ENCODE peak calls at places on chromosomes 11 and 22, in ten cellular contexts. L is OCI-LY7; M is testis; U is K562; Q is heart right ventricle; P is tibial nerve; W is cardiac muscle cell; R is body of pancreas; Z is suprapubic skin; V is CD4-positive, alpha-beta memory T cell. K is an unnamed sample.

GRCh38 chr11:120215634-120216033 is 4.8 kb downstream of the OAF start:
- DNase-seq in M (no peak), Z (no peak), Q (peak; percentile 43), V (no peak), P (no peak), W (peak; percentile 65), L (no peak), U (no peak), R (no peak), K (no peak)

GRCh38 chr22:39117585-39118191 is 20.6 kb downstream of the APOBEC3H start:
- DNase-seq in Z (no peak), M (peak; percentile 83), W (peak; percentile 66), L (peak; percentile 84), P (no peak), V (peak; percentile 73), U (peak; percentile 42), Q (peak; percentile 32), R (peak; percentile 65), K (no peak)

GRCh38 chr11:17703951-17704350 is 15.4 kb upstream of the MYOD1 start:
- DNase-seq in Z (no peak), L (peak; percentile 45), V (no peak), R (no peak), W (peak; percentile 17), M (no peak), Q (no peak), U (peak; percentile 68), P (no peak), K (no peak)

GRCh38 chr22:45185718-45186511 is 22.2 kb downstream of the NUP50 start:
- DNase-seq in R (no peak), Z (peak; percentile 29), W (no peak), L (no peak), U (no peak), M (peak; percentile 13), P (no peak), V (no peak), Q (no peak), K (no peak)

GRCh38 chr11:96338910-96339703 is 3.9 kb downstream of the MAML2 start:
- DNase-seq in M (peak; percentile 68), Z (no peak), U (peak; percentile 17), Q (peak; percentile 40), R (peak; percentile 46), P (no peak), W (peak; percentile 80), L (peak; percentile 67), V (peak; percentile 55), K (peak; percentile 50)

GRCh38 chr22:38973289-38974169 is 8.6 kb upstream of the APOBEC3B start:
- DNase-seq in V (peak; percentile 53), M (peak; percentile 63), W (peak; percentile 40), P (no peak), L (peak; percentile 75), R (peak; percentile 62), Z (no peak), Q (no peak), U (peak; percentile 43), K (no peak)

GRCh38 chr22:43891360-43892182 is at the start of gene PNPLA5:
- DNase-seq in L (no peak), W (no peak), R (no peak), Z (no peak), P (no peak), U (no peak), M (no peak), Q (no peak), V (no peak), K (no peak)

GRCh38 chr11:3666023-3666530 is 5.1 kb downstream of the CHRNA10 start:
- DNase-seq in V (no peak), L (no peak), Z (no peak), U (no peak), R (no peak), P (no peak), Q (no peak), W (no peak), M (no peak), K (no peak)

GRCh38 chr11:33445761-33446161 is 188.6 kb downstream of the HIPK3 start:
- DNase-seq in M (no peak), W (peak; percentile 7), Q (no peak), R (no peak), Z (no peak), V (no peak), L (peak; percentile 71), P (no peak), U (no peak), K (no peak)

GRCh38 chr11:23755076-23755475 is 741.8 kb upstream of the LUZP2 start:
- DNase-seq in L (no peak), Q (no peak), R (no peak), U (no peak), P (no peak), M (no peak), Z (no peak), V (no peak), W (no peak), K (no peak)

GRCh38 chr11:112085822-112086421 is 634 bp downstream of the TIMM8B start:
- DNase-seq in U (peak; percentile 60), V (no peak), W (peak; percentile 33), P (no peak), M (peak; percentile 48), Z (no peak), R (peak; percentile 19), L (peak; percentile 38), Q (no peak), K (no peak)

GRCh38 chr11:36012410-36012809 is 68.5 kb downstream of the LDLRAD3 start:
- DNase-seq in L (no peak), V (no peak), U (no peak), Z (no peak), Q (no peak), R (no peak), P (no peak), M (no peak), W (peak; percentile 65), K (no peak)

GRCh38 chr11:112759418-112759817 is 201.8 kb upstream of the NCAM1 start:
- DNase-seq in Q (peak; percentile 29), Z (no peak), P (no peak), U (no peak), M (no peak), W (peak; percentile 33), V (no peak), L (no peak), R (no peak), K (no peak)

GRCh38 chr11:129814244-129814992 is 1.2 kb upstream of the TMEM45B start:
- DNase-seq in P (no peak), M (peak; percentile 88), U (peak; percentile 74), Q (no peak), Z (no peak), L (peak; percentile 27), V (peak; percentile 87), W (no peak), R (no peak), K (no peak)

GRCh38 chr11:66707486-66707885 is 21.5 kb downstream of the SPTBN2 start:
- DNase-seq in Q (no peak), P (no peak), L (no peak), Z (no peak), R (no peak), W (no peak), V (no peak), U (no peak), M (no peak), K (no peak)

GRCh38 chr22:39514373-39514973 is 5.9 kb upstream of the ATF4 start:
- DNase-seq in P (peak; percentile 72), Q (peak; percentile 64), U (no peak), W (peak; percentile 58), L (peak; percentile 40), R (peak; percentile 62), M (peak; percentile 80), Z (peak; percentile 86), V (peak; percentile 33), K (peak; percentile 38)

GRCh38 chr11:49424136-49424535 is 215.7 kb upstream of the FOLH1 start:
- DNase-seq in Z (no peak), U (no peak), W (no peak), Q (no peak), V (no peak), P (no peak), R (no peak), L (no peak), M (no peak), K (no peak)

GRCh38 chr11:6927030-6927617 is 898 bp downstream of the ZNF215 start:
- DNase-seq in Q (no peak), M (no peak), P (no peak), W (no peak), Z (no peak), L (peak; percentile 94), R (no peak), V (no peak), U (no peak), K (no peak)

GRCh38 chr11:35083181-35084061 is 55.5 kb upstream of the CD44 start:
- DNase-seq in M (peak; percentile 26), P (peak; percentile 19), Z (no peak), W (peak; percentile 87), Q (peak; percentile 64), U (no peak), R (peak; percentile 81), V (peak; percentile 86), L (peak; percentile 36), K (no peak)

GRCh38 chr22:19974935-19975706 is 33.5 kb upstream of the TXNRD2 start:
- DNase-seq in V (no peak), R (no peak), U (peak; percentile 86), W (no peak), L (peak; percentile 52), M (no peak), P (no peak), Z (no peak), Q (no peak), K (no peak)
- H3K27ac ChIP-seq in V (no peak overlapping the region), R (no peak overlapping the region), U (peak overlapping the region; percentile 3), W (no peak overlapping the region), L (peak overlapping the region; percentile 17), M (no peak overlapping the region), P (peak overlapping the region; percentile 46), Z (no peak overlapping the region), Q (no peak overlapping the region), K (peak overlapping the region; percentile 44)

DNA sequence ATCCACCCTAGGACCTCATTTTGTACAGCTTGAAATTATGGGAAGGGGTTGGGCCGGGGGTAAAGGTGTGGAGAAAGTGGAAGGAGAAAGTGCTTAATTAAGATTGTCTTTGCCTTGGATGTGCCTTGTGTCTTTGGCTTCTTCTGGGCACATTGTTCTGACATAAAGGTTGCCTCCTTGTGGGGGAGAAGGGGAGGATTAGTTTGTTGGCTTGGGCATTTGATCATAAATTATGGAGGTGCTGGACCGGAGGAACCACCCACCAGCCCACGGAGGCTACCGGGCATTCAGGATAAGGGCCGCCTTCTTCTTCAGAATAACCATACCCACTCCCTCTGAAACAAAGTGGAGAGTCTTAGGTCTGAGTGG is 1.3 kb downstream of the PAFAH1B2 start:
- DNase-seq in P (no peak), U (peak; percentile 65), Q (no peak), M (peak; percentile 48), Z (no peak), L (peak; percentile 38), V (peak; percentile 22), W (peak; percentile 50), R (peak; percentile 8), K (no peak)
- H3K27ac ChIP-seq in P (peak overlapping the region; percentile 90), U (peak overlapping the region; percentile 88), Q (peak overlapping the region; percentile 94), M (peak overlapping the region; percentile 84), Z (peak overlapping the region; percentile 91), L (peak overlapping the region; percentile 64), V (peak overlapping the region; percentile 70), W (peak overlapping the region; percentile 86), R (peak overlapping the region; percentile 97), K (no peak overlapping the region)

GRCh38 chr11:72789493-72790131 is 4.2 kb downstream of the STARD10 start:
- DNase-seq in P (no peak), Q (peak; percentile 67), L (no peak), M (no peak), U (no peak), R (no peak), Z (no peak), W (peak; percentile 61), V (no peak), K (no peak)
- H3K27ac ChIP-seq in P (no peak overlapping the region), Q (no peak overlapping the region), L (no peak overlapping the region), M (no peak overlapping the region), U (no peak overlapping the region), R (no peak overlapping the region), Z (peak overlapping the region; percentile 5), W (peak overlapping the region; percentile 84), V (no peak overlapping the region), K (peak overlapping the region; percentile 78)

GRCh38 chr11:77454867-77455655 is 18.8 kb downstream of the PAK1 start:
- DNase-seq in V (no peak), U (no peak), M (no peak), L (no peak), Z (no peak), W (no peak), R (no peak), Q (no peak), P (no peak), K (no peak)
- H3K27ac ChIP-seq in V (no peak overlapping the region), U (no peak overlapping the region), M (no peak overlapping the region), L (no peak overlapping the region), Z (no peak overlapping the region), W (no peak overlapping the region), R (no peak overlapping the region), Q (no peak overlapping the region), P (no peak overlapping the region), K (no peak overlapping the region)

K was measured in caudate nucleus.